ENCODE peak calls at places on chromosomes 1 and 21, in ten cellular contexts. F, R, E, K, Z, N, J, B, X and T are unnamed samples.

GRCh38 chr1:162696286-162696862 is 64.1 kb downstream of the DDR2 start:
- DNase-seq in F (no peak), R (no peak), E (peak), K (peak), Z (no peak), N (no peak), J (peak), B (no peak), X (peak), T (no peak)

GRCh38 chr1:6487804-6488484 is 3.5 kb downstream of the PLEKHG5 start:
- DNase-seq in F (no peak), R (no peak), E (no peak), K (no peak), Z (no peak), N (no peak), J (no peak), B (no peak), X (no peak), T (no peak)

GRCh38 chr1:33346921-33347649 is 26.2 kb upstream of the A3GALT2 start:
- DNase-seq in F (no peak), R (no peak), E (no peak), K (no peak), Z (peak), N (no peak), J (no peak), B (no peak), X (peak), T (peak)

GRCh38 chr1:7869136-7869905 is 16.5 kb upstream of the UTS2 start:
- DNase-seq in F (no peak), R (no peak), E (no peak), K (no peak), Z (no peak), N (no peak), J (no peak), B (no peak), X (no peak), T (no peak)

GRCh38 chr1:244325056-244325764 is 126.5 kb downstream of the ADSS2 start:
- DNase-seq in F (no peak), R (no peak), E (no peak), K (no peak), Z (peak), N (no peak), J (no peak), B (no peak), X (no peak), T (no peak)

GRCh38 chr21:17495680-17496079 is 17.2 kb upstream of the CXADR start:
- DNase-seq in F (no peak), R (no peak), E (no peak), K (no peak), Z (no peak), N (no peak), J (no peak), B (no peak), X (no peak), T (no peak)

GRCh38 chr1:206581571-206581981 is 30.7 kb downstream of the EIF2D start:
- DNase-seq in F (peak), R (peak), E (no peak), K (peak), Z (peak), N (no peak), J (no peak), B (no peak), X (no peak), T (no peak)

GRCh38 chr1:104125935-104126334 is 376.2 kb downstream of the AMY1C start:
- DNase-seq in F (no peak), R (no peak), E (no peak), K (no peak), Z (no peak), N (no peak), J (no peak), B (no peak), X (no peak), T (no peak)

GRCh38 chr1:32249831-32250525 is 1.1 kb upstream of the LCK start:
- DNase-seq in F (peak), R (peak), E (no peak), K (no peak), Z (peak), N (no peak), J (peak), B (peak), X (no peak), T (peak)

GRCh38 chr21:25334046-25334730 is 273.1 kb downstream of the MRPL39 start:
- DNase-seq in F (no peak), R (no peak), E (no peak), K (no peak), Z (no peak), N (no peak), J (no peak), B (no peak), X (no peak), T (no peak)

GRCh38 chr1:27555700-27556424 is 48.1 kb downstream of the AHDC1 start:
- DNase-seq in F (no peak), R (no peak), E (no peak), K (no peak), Z (peak), N (no peak), J (no peak), B (no peak), X (no peak), T (peak)

GRCh38 chr1:241411056-241411775 is 54.2 kb upstream of the RGS7 start:
- DNase-seq in F (no peak), R (no peak), E (no peak), K (peak), Z (no peak), N (no peak), J (no peak), B (no peak), X (no peak), T (no peak)

GRCh38 chr1:29709711-29710169 is 473.4 kb downstream of the PTPRU start:
- DNase-seq in F (no peak), R (no peak), E (no peak), K (peak), Z (peak), N (no peak), J (peak), B (no peak), X (peak), T (no peak)

GRCh38 chr1:93839756-93840155 is 39.2 kb downstream of the DNTTIP2 start:
- DNase-seq in F (no peak), R (no peak), E (no peak), K (no peak), Z (no peak), N (no peak), J (no peak), B (no peak), X (no peak), T (no peak)

GRCh38 chr1:51506537-51506936 is 12.5 kb downstream of the EPS15 start:
- DNase-seq in F (no peak), R (no peak), E (no peak), K (no peak), Z (peak), N (no peak), J (no peak), B (no peak), X (no peak), T (no peak)

GRCh38 chr1:94698759-94699502 is 121.2 kb upstream of the SLC44A3 start:
- DNase-seq in F (no peak), R (no peak), E (no peak), K (no peak), Z (no peak), N (no peak), J (no peak), B (no peak), X (peak), T (no peak)

GRCh38 chr1:150152772-150153461 is 3.2 kb downstream of the PLEKHO1 start:
- DNase-seq in F (no peak), R (no peak), E (no peak), K (no peak), Z (no peak), N (no peak), J (peak), B (no peak), X (no peak), T (no peak)

GRCh38 chr1:214824758-214825157 is 221.8 kb downstream of the CENPF start:
- DNase-seq in F (no peak), R (no peak), E (no peak), K (no peak), Z (no peak), N (no peak), J (no peak), B (no peak), X (no peak), T (no peak)

GRCh38 chr1:26959722-26960624 is at the start of gene KDF1:
- DNase-seq in F (peak), R (peak), E (peak), K (no peak), Z (peak), N (peak), J (peak), B (peak), X (peak), T (no peak)

GRCh38 chr1:64133036-64133435 is 70.4 kb upstream of the UBE2U start:
- DNase-seq in F (no peak), R (no peak), E (no peak), K (no peak), Z (no peak), N (no peak), J (no peak), B (no peak), X (no peak), T (no peak)

GRCh38 chr1:151156515-151156819 is at the start of gene TNFAIP8L2:
- DNase-seq in F (peak), R (peak), E (no peak), K (no peak), Z (peak), N (no peak), J (no peak), B (peak), X (no peak), T (peak)

GRCh38 chr21:43940672-43941071 is 71.4 kb upstream of the TRAPPC10 start:
- DNase-seq in F (no peak), R (no peak), E (no peak), K (no peak), Z (no peak), N (no peak), J (no peak), B (no peak), X (no peak), T (no peak)

GRCh38 chr1:179870870-179871269 is 6.7 kb downstream of the TOR1AIP2 start:
- DNase-seq in F (no peak), R (no peak), E (no peak), K (no peak), Z (no peak), N (no peak), J (no peak), B (no peak), X (peak), T (no peak)

GRCh38 chr1:117120774-117121588 is 568 bp downstream of the TRIM45 start:
- DNase-seq in F (no peak), R (no peak), E (no peak), K (no peak), Z (no peak), N (no peak), J (no peak), B (no peak), X (no peak), T (peak)

GRCh38 chr1:55309053-55309452 is 93.9 kb upstream of the USP24 start:
- DNase-seq in F (no peak), R (no peak), E (no peak), K (no peak), Z (no peak), N (no peak), J (no peak), B (no peak), X (no peak), T (no peak)

GRCh38 chr1:116759636-116760035 is 5.4 kb downstream of the CD2 start:
- DNase-seq in F (no peak), R (no peak), E (no peak), K (no peak), Z (no peak), N (no peak), J (no peak), B (no peak), X (no peak), T (peak)

GRCh38 chr1:197800379-197801110 is 25.3 kb upstream of the DENND1B start:
- DNase-seq in F (no peak), R (no peak), E (no peak), K (no peak), Z (no peak), N (no peak), J (no peak), B (no peak), X (no peak), T (no peak)

GRCh38 chr1:171769171-171769570 is 12.3 kb upstream of the METTL13 start:
- DNase-seq in F (no peak), R (no peak), E (no peak), K (no peak), Z (no peak), N (no peak), J (no peak), B (no peak), X (no peak), T (no peak)